ENCODE peak calls at places on chromosomes 16 and 17, in four cellular contexts. P, F, O and Y are unnamed samples.

GRCh38 chr17:1588781-1589585 is 26.4 kb upstream of the PITPNA start:
- DNase-seq in P (no peak), F (no peak), O (no peak), Y (no peak)

GRCh38 chr17:79699386-79700036 is 31.2 kb upstream of the ENPP7 start:
- DNase-seq in F (no peak), O (no peak), P (no peak), Y (no peak)

GRCh38 chr17:48997103-48997826 is at the start of gene IGF2BP1:
- DNase-seq in F (no peak), O (no peak), P (peak; percentile 66), Y (no peak)

GRCh38 chr17:40176409-40177110 is 710 bp upstream of the RAPGEFL1 start:
- DNase-seq in O (no peak), F (no peak), P (no peak), Y (peak; percentile 60)

GRCh38 chr16:75044800-75045361 is 46.1 kb downstream of the ZNRF1 start:
- DNase-seq in F (no peak), P (no peak), O (no peak), Y (no peak)

GRCh38 chr16:75810998-75811634 is 84.8 kb upstream of the CPHXL start:
- DNase-seq in P (no peak), O (no peak), F (no peak), Y (no peak)

GRCh38 chr17:18859256-18859655 is 1.3 kb downstream of the PRPSAP2 start:
- DNase-seq in F (no peak), O (no peak), P (no peak), Y (no peak)

GRCh38 chr17:41338961-41339485 is 11.6 kb downstream of the KRT33A start:
- DNase-seq in F (no peak), O (no peak), P (peak; percentile 74), Y (no peak)

GRCh38 chr17:9936075-9936474 is 31.0 kb upstream of the RCVRN start:
- DNase-seq in F (no peak), O (no peak), P (no peak), Y (no peak)

GRCh38 chr16:52022177-52022576 is 524.8 kb downstream of the TOX3 start:
- DNase-seq in O (no peak), F (no peak), P (no peak), Y (no peak)